ENCODE peak calls at places on chromosome 17, in eight cellular contexts. One of them, this sample, is unnamed.

GRCh38 chr17:57195790-57196460 is 60.4 kb upstream of the MSI2 start:
- DNase-seq in PC-3: no peak
- DNase-seq in hepatic stellate cell: no peak
- DNase-seq in AML-193: no peak
- DNase-seq in IMR-90: no peak
- DNase-seq in stimulated activated CD4-positive, alpha-beta T cell treated with anti-CD3 and anti-CD28 coated beads, TNF-alpha, amount 100 ng/mL, for 24 hours: no peak
- DNase-seq in activated T-helper 2 cell treated with anti-CD3 and anti-CD28 coated beads, Interferon-gamma antibody, Interleukin-2, Interleukin-4, amounts not matched to agents 10 μg/mL and 5 μg/mL and 100 μg/mL, durations not matched to agents 14 hours and 24 hours and 36 hours: no peak
- DNase-seq in NCI-H460: no peak
- DNase-seq in this sample: no peak

GRCh38 chr17:18954321-18954720 is 2.4 kb downstream of the SLC5A10 start:
- DNase-seq in IMR-90: no peak
- DNase-seq in AML-193: no peak
- DNase-seq in NCI-H460: no peak
- DNase-seq in stimulated activated CD4-positive, alpha-beta T cell treated with anti-CD3 and anti-CD28 coated beads, TNF-alpha, amount 100 ng/mL, for 24 hours: no peak
- DNase-seq in PC-3: no peak
- DNase-seq in hepatic stellate cell: no peak
- DNase-seq in activated T-helper 2 cell treated with anti-CD3 and anti-CD28 coated beads, Interferon-gamma antibody, Interleukin-2, Interleukin-4, amounts not matched to agents 10 μg/mL and 5 μg/mL and 100 μg/mL, durations not matched to agents 14 hours and 24 hours and 36 hours: no peak
- DNase-seq in this sample: no peak

GRCh38 chr17:77457572-77458201 is 316.9 kb downstream of the SEC14L1 start:
- DNase-seq in PC-3: no peak
- DNase-seq in AML-193: no peak
- DNase-seq in IMR-90: no peak
- DNase-seq in hepatic stellate cell: no peak
- DNase-seq in NCI-H460: no peak
- DNase-seq in activated T-helper 2 cell treated with anti-CD3 and anti-CD28 coated beads, Interferon-gamma antibody, Interleukin-2, Interleukin-4, amounts not matched to agents 10 μg/mL and 5 μg/mL and 100 μg/mL, durations not matched to agents 14 hours and 24 hours and 36 hours: no peak
- DNase-seq in stimulated activated CD4-positive, alpha-beta T cell treated with anti-CD3 and anti-CD28 coated beads, TNF-alpha, amount 100 ng/mL, for 24 hours: no peak
- DNase-seq in this sample: no peak

GRCh38 chr17:73138541-73139138 is 26.2 kb upstream of the SSTR2 start:
- DNase-seq in stimulated activated CD4-positive, alpha-beta T cell treated with anti-CD3 and anti-CD28 coated beads, TNF-alpha, amount 100 ng/mL, for 24 hours: no peak
- DNase-seq in activated T-helper 2 cell treated with anti-CD3 and anti-CD28 coated beads, Interferon-gamma antibody, Interleukin-2, Interleukin-4, amounts not matched to agents 10 μg/mL and 5 μg/mL and 100 μg/mL, durations not matched to agents 14 hours and 24 hours and 36 hours: no peak
- DNase-seq in IMR-90: no peak
- DNase-seq in hepatic stellate cell: no peak
- DNase-seq in AML-193: no peak
- DNase-seq in NCI-H460: no peak
- DNase-seq in PC-3: no peak
- DNase-seq in this sample: no peak

GRCh38 chr17:79985951-79986391 is 49.7 kb downstream of the TBC1D16 start:
- DNase-seq in PC-3: no peak
- DNase-seq in IMR-90: no peak
- DNase-seq in NCI-H460: no peak
- DNase-seq in stimulated activated CD4-positive, alpha-beta T cell treated with anti-CD3 and anti-CD28 coated beads, TNF-alpha, amount 100 ng/mL, for 24 hours: no peak
- DNase-seq in AML-193: no peak
- DNase-seq in hepatic stellate cell: no peak
- DNase-seq in activated T-helper 2 cell treated with anti-CD3 and anti-CD28 coated beads, Interferon-gamma antibody, Interleukin-2, Interleukin-4, amounts not matched to agents 10 μg/mL and 5 μg/mL and 100 μg/mL, durations not matched to agents 14 hours and 24 hours and 36 hours: no peak
- DNase-seq in this sample: no peak

GRCh38 chr17:48732688-48733629 is 4.4 kb upstream of the HOXB13 start:
- DNase-seq in activated T-helper 2 cell treated with anti-CD3 and anti-CD28 coated beads, Interferon-gamma antibody, Interleukin-2, Interleukin-4, amounts not matched to agents 10 μg/mL and 5 μg/mL and 100 μg/mL, durations not matched to agents 14 hours and 24 hours and 36 hours: no peak
- DNase-seq in IMR-90: no peak
- DNase-seq in PC-3: peak
- DNase-seq in hepatic stellate cell: no peak
- DNase-seq in AML-193: no peak
- DNase-seq in stimulated activated CD4-positive, alpha-beta T cell treated with anti-CD3 and anti-CD28 coated beads, TNF-alpha, amount 100 ng/mL, for 24 hours: no peak
- DNase-seq in NCI-H460: no peak
- DNase-seq in this sample: no peak

GRCh38 chr17:80984749-80985148 is 6.9 kb upstream of the CHMP6 start:
- DNase-seq in stimulated activated CD4-positive, alpha-beta T cell treated with anti-CD3 and anti-CD28 coated beads, TNF-alpha, amount 100 ng/mL, for 24 hours: no peak
- DNase-seq in PC-3: no peak
- DNase-seq in IMR-90: peak
- DNase-seq in AML-193: no peak
- DNase-seq in activated T-helper 2 cell treated with anti-CD3 and anti-CD28 coated beads, Interferon-gamma antibody, Interleukin-2, Interleukin-4, amounts not matched to agents 10 μg/mL and 5 μg/mL and 100 μg/mL, durations not matched to agents 14 hours and 24 hours and 36 hours: no peak
- DNase-seq in hepatic stellate cell: peak
- DNase-seq in NCI-H460: no peak
- DNase-seq in this sample: peak

GRCh38 chr17:7348478-7349242 is 3.3 kb upstream of the KCTD11 start:
- DNase-seq in activated T-helper 2 cell treated with anti-CD3 and anti-CD28 coated beads, Interferon-gamma antibody, Interleukin-2, Interleukin-4, amounts not matched to agents 10 μg/mL and 5 μg/mL and 100 μg/mL, durations not matched to agents 14 hours and 24 hours and 36 hours: no peak
- DNase-seq in hepatic stellate cell: no peak
- DNase-seq in NCI-H460: no peak
- DNase-seq in AML-193: no peak
- DNase-seq in IMR-90: peak
- DNase-seq in PC-3: no peak
- DNase-seq in stimulated activated CD4-positive, alpha-beta T cell treated with anti-CD3 and anti-CD28 coated beads, TNF-alpha, amount 100 ng/mL, for 24 hours: no peak
- DNase-seq in this sample: no peak

GRCh38 chr17:29778936-29779811 is 150.9 kb downstream of the SSH2 start:
- DNase-seq in PC-3: peak
- DNase-seq in hepatic stellate cell: peak
- DNase-seq in stimulated activated CD4-positive, alpha-beta T cell treated with anti-CD3 and anti-CD28 coated beads, TNF-alpha, amount 100 ng/mL, for 24 hours: peak
- DNase-seq in IMR-90: peak
- DNase-seq in activated T-helper 2 cell treated with anti-CD3 and anti-CD28 coated beads, Interferon-gamma antibody, Interleukin-2, Interleukin-4, amounts not matched to agents 10 μg/mL and 5 μg/mL and 100 μg/mL, durations not matched to agents 14 hours and 24 hours and 36 hours: peak
- DNase-seq in NCI-H460: peak
- DNase-seq in AML-193: peak
- DNase-seq in this sample: peak

GRCh38 chr17:67211742-67212141 is 33.3 kb downstream of the HELZ start:
- DNase-seq in stimulated activated CD4-positive, alpha-beta T cell treated with anti-CD3 and anti-CD28 coated beads, TNF-alpha, amount 100 ng/mL, for 24 hours: no peak
- DNase-seq in IMR-90: peak
- DNase-seq in NCI-H460: no peak
- DNase-seq in AML-193: peak
- DNase-seq in hepatic stellate cell: no peak
- DNase-seq in PC-3: no peak
- DNase-seq in activated T-helper 2 cell treated with anti-CD3 and anti-CD28 coated beads, Interferon-gamma antibody, Interleukin-2, Interleukin-4, amounts not matched to agents 10 μg/mL and 5 μg/mL and 100 μg/mL, durations not matched to agents 14 hours and 24 hours and 36 hours: no peak
- DNase-seq in this sample: no peak

GRCh38 chr17:34365340-34365739 is 2.3 kb upstream of the CCL1 start:
- DNase-seq in hepatic stellate cell: no peak
- DNase-seq in NCI-H460: no peak
- DNase-seq in PC-3: no peak
- DNase-seq in AML-193: peak
- DNase-seq in IMR-90: no peak
- DNase-seq in activated T-helper 2 cell treated with anti-CD3 and anti-CD28 coated beads, Interferon-gamma antibody, Interleukin-2, Interleukin-4, amounts not matched to agents 10 μg/mL and 5 μg/mL and 100 μg/mL, durations not matched to agents 14 hours and 24 hours and 36 hours: no peak
- DNase-seq in stimulated activated CD4-positive, alpha-beta T cell treated with anti-CD3 and anti-CD28 coated beads, TNF-alpha, amount 100 ng/mL, for 24 hours: no peak
- DNase-seq in this sample: no peak

GRCh38 chr17:38324732-38325131 is 19.0 kb downstream of the GPR179 start:
- DNase-seq in NCI-H460: no peak
- DNase-seq in PC-3: no peak
- DNase-seq in activated T-helper 2 cell treated with anti-CD3 and anti-CD28 coated beads, Interferon-gamma antibody, Interleukin-2, Interleukin-4, amounts not matched to agents 10 μg/mL and 5 μg/mL and 100 μg/mL, durations not matched to agents 14 hours and 24 hours and 36 hours: no peak
- DNase-seq in IMR-90: no peak
- DNase-seq in stimulated activated CD4-positive, alpha-beta T cell treated with anti-CD3 and anti-CD28 coated beads, TNF-alpha, amount 100 ng/mL, for 24 hours: no peak
- DNase-seq in hepatic stellate cell: no peak
- DNase-seq in AML-193: no peak
- DNase-seq in this sample: no peak

GRCh38 chr17:14688134-14688533 is 387.3 kb downstream of the HS3ST3B1 start:
- DNase-seq in activated T-helper 2 cell treated with anti-CD3 and anti-CD28 coated beads, Interferon-gamma antibody, Interleukin-2, Interleukin-4, amounts not matched to agents 10 μg/mL and 5 μg/mL and 100 μg/mL, durations not matched to agents 14 hours and 24 hours and 36 hours: no peak
- DNase-seq in PC-3: peak
- DNase-seq in stimulated activated CD4-positive, alpha-beta T cell treated with anti-CD3 and anti-CD28 coated beads, TNF-alpha, amount 100 ng/mL, for 24 hours: no peak
- DNase-seq in AML-193: no peak
- DNase-seq in IMR-90: no peak
- DNase-seq in NCI-H460: no peak
- DNase-seq in hepatic stellate cell: no peak
- DNase-seq in this sample: peak

GRCh38 chr17:44533533-44534246 is 23.6 kb upstream of the FZD2 start:
- DNase-seq in hepatic stellate cell: peak
- DNase-seq in NCI-H460: peak
- DNase-seq in AML-193: peak
- DNase-seq in activated T-helper 2 cell treated with anti-CD3 and anti-CD28 coated beads, Interferon-gamma antibody, Interleukin-2, Interleukin-4, amounts not matched to agents 10 μg/mL and 5 μg/mL and 100 μg/mL, durations not matched to agents 14 hours and 24 hours and 36 hours: peak
- DNase-seq in PC-3: peak
- DNase-seq in IMR-90: peak
- DNase-seq in stimulated activated CD4-positive, alpha-beta T cell treated with anti-CD3 and anti-CD28 coated beads, TNF-alpha, amount 100 ng/mL, for 24 hours: peak
- DNase-seq in this sample: peak

GRCh38 chr17:50079334-50080095 is 15.6 kb upstream of the PDK2 start:
- DNase-seq in IMR-90: no peak
- DNase-seq in activated T-helper 2 cell treated with anti-CD3 and anti-CD28 coated beads, Interferon-gamma antibody, Interleukin-2, Interleukin-4, amounts not matched to agents 10 μg/mL and 5 μg/mL and 100 μg/mL, durations not matched to agents 14 hours and 24 hours and 36 hours: no peak
- DNase-seq in AML-193: no peak
- DNase-seq in PC-3: peak
- DNase-seq in stimulated activated CD4-positive, alpha-beta T cell treated with anti-CD3 and anti-CD28 coated beads, TNF-alpha, amount 100 ng/mL, for 24 hours: no peak
- DNase-seq in NCI-H460: no peak
- DNase-seq in hepatic stellate cell: peak
- DNase-seq in this sample: peak

GRCh38 chr17:13583996-13584700 is 17.6 kb downstream of the HS3ST3A1 start:
- DNase-seq in AML-193: no peak
- DNase-seq in IMR-90: no peak
- DNase-seq in activated T-helper 2 cell treated with anti-CD3 and anti-CD28 coated beads, Interferon-gamma antibody, Interleukin-2, Interleukin-4, amounts not matched to agents 10 μg/mL and 5 μg/mL and 100 μg/mL, durations not matched to agents 14 hours and 24 hours and 36 hours: no peak
- DNase-seq in stimulated activated CD4-positive, alpha-beta T cell treated with anti-CD3 and anti-CD28 coated beads, TNF-alpha, amount 100 ng/mL, for 24 hours: no peak
- DNase-seq in hepatic stellate cell: no peak
- DNase-seq in PC-3: no peak
- DNase-seq in NCI-H460: no peak
- DNase-seq in this sample: no peak

GRCh38 chr17:14355556-14355955 is 54.7 kb downstream of the HS3ST3B1 start:
- DNase-seq in AML-193: no peak
- DNase-seq in hepatic stellate cell: no peak
- DNase-seq in IMR-90: no peak
- DNase-seq in activated T-helper 2 cell treated with anti-CD3 and anti-CD28 coated beads, Interferon-gamma antibody, Interleukin-2, Interleukin-4, amounts not matched to agents 10 μg/mL and 5 μg/mL and 100 μg/mL, durations not matched to agents 14 hours and 24 hours and 36 hours: no peak
- DNase-seq in PC-3: no peak
- DNase-seq in stimulated activated CD4-positive, alpha-beta T cell treated with anti-CD3 and anti-CD28 coated beads, TNF-alpha, amount 100 ng/mL, for 24 hours: no peak
- DNase-seq in NCI-H460: no peak
- DNase-seq in this sample: no peak

GRCh38 chr17:13337864-13338371 is 263.8 kb downstream of the HS3ST3A1 start:
- DNase-seq in IMR-90: peak
- DNase-seq in PC-3: peak
- DNase-seq in AML-193: peak
- DNase-seq in activated T-helper 2 cell treated with anti-CD3 and anti-CD28 coated beads, Interferon-gamma antibody, Interleukin-2, Interleukin-4, amounts not matched to agents 10 μg/mL and 5 μg/mL and 100 μg/mL, durations not matched to agents 14 hours and 24 hours and 36 hours: no peak
- DNase-seq in NCI-H460: peak
- DNase-seq in hepatic stellate cell: peak
- DNase-seq in stimulated activated CD4-positive, alpha-beta T cell treated with anti-CD3 and anti-CD28 coated beads, TNF-alpha, amount 100 ng/mL, for 24 hours: no peak
- DNase-seq in this sample: peak

GRCh38 chr17:64084086-64084939 is 45.6 kb downstream of the ERN1 start:
- DNase-seq in NCI-H460: peak
- DNase-seq in AML-193: no peak
- DNase-seq in IMR-90: peak
- DNase-seq in activated T-helper 2 cell treated with anti-CD3 and anti-CD28 coated beads, Interferon-gamma antibody, Interleukin-2, Interleukin-4, amounts not matched to agents 10 μg/mL and 5 μg/mL and 100 μg/mL, durations not matched to agents 14 hours and 24 hours and 36 hours: no peak
- DNase-seq in PC-3: peak
- DNase-seq in stimulated activated CD4-positive, alpha-beta T cell treated with anti-CD3 and anti-CD28 coated beads, TNF-alpha, amount 100 ng/mL, for 24 hours: no peak
- DNase-seq in hepatic stellate cell: no peak
- DNase-seq in this sample: peak

GRCh38 chr17:52477824-52478614 is 319.5 kb upstream of the CA10 start:
- DNase-seq in NCI-H460: no peak
- DNase-seq in activated T-helper 2 cell treated with anti-CD3 and anti-CD28 coated beads, Interferon-gamma antibody, Interleukin-2, Interleukin-4, amounts not matched to agents 10 μg/mL and 5 μg/mL and 100 μg/mL, durations not matched to agents 14 hours and 24 hours and 36 hours: no peak
- DNase-seq in PC-3: no peak
- DNase-seq in stimulated activated CD4-positive, alpha-beta T cell treated with anti-CD3 and anti-CD28 coated beads, TNF-alpha, amount 100 ng/mL, for 24 hours: no peak
- DNase-seq in AML-193: no peak
- DNase-seq in hepatic stellate cell: no peak
- DNase-seq in IMR-90: no peak
- DNase-seq in this sample: no peak

GRCh38 chr17:10837987-10838386 is at the start of gene PIRT:
- DNase-seq in NCI-H460: no peak
- DNase-seq in PC-3: no peak
- DNase-seq in stimulated activated CD4-positive, alpha-beta T cell treated with anti-CD3 and anti-CD28 coated beads, TNF-alpha, amount 100 ng/mL, for 24 hours: no peak
- DNase-seq in hepatic stellate cell: no peak
- DNase-seq in IMR-90: no peak
- DNase-seq in AML-193: no peak
- DNase-seq in activated T-helper 2 cell treated with anti-CD3 and anti-CD28 coated beads, Interferon-gamma antibody, Interleukin-2, Interleukin-4, amounts not matched to agents 10 μg/mL and 5 μg/mL and 100 μg/mL, durations not matched to agents 14 hours and 24 hours and 36 hours: no peak
- DNase-seq in this sample: no peak

GRCh38 chr17:28760987-28761562 is 17.3 kb downstream of the TRAF4 start:
- DNase-seq in activated T-helper 2 cell treated with anti-CD3 and anti-CD28 coated beads, Interferon-gamma antibody, Interleukin-2, Interleukin-4, amounts not matched to agents 10 μg/mL and 5 μg/mL and 100 μg/mL, durations not matched to agents 14 hours and 24 hours and 36 hours: no peak
- DNase-seq in hepatic stellate cell: peak
- DNase-seq in IMR-90: peak
- DNase-seq in AML-193: peak
- DNase-seq in stimulated activated CD4-positive, alpha-beta T cell treated with anti-CD3 and anti-CD28 coated beads, TNF-alpha, amount 100 ng/mL, for 24 hours: no peak
- DNase-seq in PC-3: peak
- DNase-seq in NCI-H460: no peak
- DNase-seq in this sample: no peak

GRCh38 chr17:40346768-40347154 is 17.8 kb downstream of the GJD3 start:
- DNase-seq in AML-193: no peak
- DNase-seq in activated T-helper 2 cell treated with anti-CD3 and anti-CD28 coated beads, Interferon-gamma antibody, Interleukin-2, Interleukin-4, amounts not matched to agents 10 μg/mL and 5 μg/mL and 100 μg/mL, durations not matched to agents 14 hours and 24 hours and 36 hours: no peak
- DNase-seq in stimulated activated CD4-positive, alpha-beta T cell treated with anti-CD3 and anti-CD28 coated beads, TNF-alpha, amount 100 ng/mL, for 24 hours: no peak
- DNase-seq in NCI-H460: no peak
- DNase-seq in PC-3: no peak
- DNase-seq in hepatic stellate cell: no peak
- DNase-seq in IMR-90: no peak
- DNase-seq in this sample: no peak

GRCh38 chr17:61221597-61222471 is 177.8 kb upstream of the TBX2 start:
- DNase-seq in stimulated activated CD4-positive, alpha-beta T cell treated with anti-CD3 and anti-CD28 coated beads, TNF-alpha, amount 100 ng/mL, for 24 hours: no peak
- DNase-seq in NCI-H460: no peak
- DNase-seq in AML-193: peak
- DNase-seq in activated T-helper 2 cell treated with anti-CD3 and anti-CD28 coated beads, Interferon-gamma antibody, Interleukin-2, Interleukin-4, amounts not matched to agents 10 μg/mL and 5 μg/mL and 100 μg/mL, durations not matched to agents 14 hours and 24 hours and 36 hours: peak
- DNase-seq in IMR-90: peak
- DNase-seq in hepatic stellate cell: no peak
- DNase-seq in PC-3: no peak
- DNase-seq in this sample: no peak

GRCh38 chr17:68015081-68015723 is 18.9 kb upstream of the C17orf58 start:
- DNase-seq in PC-3: no peak
- DNase-seq in AML-193: no peak
- DNase-seq in activated T-helper 2 cell treated with anti-CD3 and anti-CD28 coated beads, Interferon-gamma antibody, Interleukin-2, Interleukin-4, amounts not matched to agents 10 μg/mL and 5 μg/mL and 100 μg/mL, durations not matched to agents 14 hours and 24 hours and 36 hours: no peak
- DNase-seq in IMR-90: no peak
- DNase-seq in stimulated activated CD4-positive, alpha-beta T cell treated with anti-CD3 and anti-CD28 coated beads, TNF-alpha, amount 100 ng/mL, for 24 hours: no peak
- DNase-seq in NCI-H460: no peak
- DNase-seq in hepatic stellate cell: no peak
- DNase-seq in this sample: no peak

GRCh38 chr17:72477529-72477928 is 356.7 kb downstream of the SOX9 start:
- DNase-seq in IMR-90: no peak
- DNase-seq in NCI-H460: no peak
- DNase-seq in stimulated activated CD4-positive, alpha-beta T cell treated with anti-CD3 and anti-CD28 coated beads, TNF-alpha, amount 100 ng/mL, for 24 hours: no peak
- DNase-seq in PC-3: peak
- DNase-seq in hepatic stellate cell: no peak
- DNase-seq in activated T-helper 2 cell treated with anti-CD3 and anti-CD28 coated beads, Interferon-gamma antibody, Interleukin-2, Interleukin-4, amounts not matched to agents 10 μg/mL and 5 μg/mL and 100 μg/mL, durations not matched to agents 14 hours and 24 hours and 36 hours: no peak
- DNase-seq in AML-193: no peak
- DNase-seq in this sample: no peak

GRCh38 chr17:73020110-73020509 is 72.4 kb downstream of the SLC39A11 start:
- DNase-seq in activated T-helper 2 cell treated with anti-CD3 and anti-CD28 coated beads, Interferon-gamma antibody, Interleukin-2, Interleukin-4, amounts not matched to agents 10 μg/mL and 5 μg/mL and 100 μg/mL, durations not matched to agents 14 hours and 24 hours and 36 hours: no peak
- DNase-seq in NCI-H460: no peak
- DNase-seq in hepatic stellate cell: no peak
- DNase-seq in stimulated activated CD4-positive, alpha-beta T cell treated with anti-CD3 and anti-CD28 coated beads, TNF-alpha, amount 100 ng/mL, for 24 hours: no peak
- DNase-seq in IMR-90: no peak
- DNase-seq in AML-193: no peak
- DNase-seq in PC-3: no peak
- DNase-seq in this sample: no peak

GRCh38 chr17:57803026-57803425 is 46.8 kb downstream of the MRPS23 start:
- DNase-seq in PC-3: no peak
- DNase-seq in hepatic stellate cell: no peak
- DNase-seq in activated T-helper 2 cell treated with anti-CD3 and anti-CD28 coated beads, Interferon-gamma antibody, Interleukin-2, Interleukin-4, amounts not matched to agents 10 μg/mL and 5 μg/mL and 100 μg/mL, durations not matched to agents 14 hours and 24 hours and 36 hours: no peak
- DNase-seq in AML-193: no peak
- DNase-seq in NCI-H460: no peak
- DNase-seq in stimulated activated CD4-positive, alpha-beta T cell treated with anti-CD3 and anti-CD28 coated beads, TNF-alpha, amount 100 ng/mL, for 24 hours: no peak
- DNase-seq in IMR-90: no peak
- DNase-seq in this sample: no peak

GRCh38 chr17:161481-161880 is 20.0 kb downstream of the DOC2B start:
- DNase-seq in PC-3: no peak
- DNase-seq in AML-193: no peak
- DNase-seq in activated T-helper 2 cell treated with anti-CD3 and anti-CD28 coated beads, Interferon-gamma antibody, Interleukin-2, Interleukin-4, amounts not matched to agents 10 μg/mL and 5 μg/mL and 100 μg/mL, durations not matched to agents 14 hours and 24 hours and 36 hours: no peak
- DNase-seq in IMR-90: no peak
- DNase-seq in hepatic stellate cell: no peak
- DNase-seq in stimulated activated CD4-positive, alpha-beta T cell treated with anti-CD3 and anti-CD28 coated beads, TNF-alpha, amount 100 ng/mL, for 24 hours: no peak
- DNase-seq in NCI-H460: no peak
- DNase-seq in this sample: no peak

GRCh38 chr17:40450175-40450574 is 6.9 kb downstream of the IGFBP4 start:
- DNase-seq in IMR-90: peak
- DNase-seq in NCI-H460: peak
- DNase-seq in stimulated activated CD4-positive, alpha-beta T cell treated with anti-CD3 and anti-CD28 coated beads, TNF-alpha, amount 100 ng/mL, for 24 hours: no peak
- DNase-seq in hepatic stellate cell: no peak
- DNase-seq in activated T-helper 2 cell treated with anti-CD3 and anti-CD28 coated beads, Interferon-gamma antibody, Interleukin-2, Interleukin-4, amounts not matched to agents 10 μg/mL and 5 μg/mL and 100 μg/mL, durations not matched to agents 14 hours and 24 hours and 36 hours: no peak
- DNase-seq in AML-193: peak
- DNase-seq in PC-3: peak
- DNase-seq in this sample: peak

GRCh38 chr17:75428775-75429469 is 23.4 kb upstream of the GRB2 start:
- DNase-seq in PC-3: peak
- DNase-seq in AML-193: no peak
- DNase-seq in IMR-90: peak
- DNase-seq in hepatic stellate cell: peak
- DNase-seq in activated T-helper 2 cell treated with anti-CD3 and anti-CD28 coated beads, Interferon-gamma antibody, Interleukin-2, Interleukin-4, amounts not matched to agents 10 μg/mL and 5 μg/mL and 100 μg/mL, durations not matched to agents 14 hours and 24 hours and 36 hours: no peak
- DNase-seq in stimulated activated CD4-positive, alpha-beta T cell treated with anti-CD3 and anti-CD28 coated beads, TNF-alpha, amount 100 ng/mL, for 24 hours: no peak
- DNase-seq in NCI-H460: peak
- DNase-seq in this sample: peak

GRCh38 chr17:34852614-34853013 is 108.6 kb downstream of the CCT6B start:
- DNase-seq in AML-193: no peak
- DNase-seq in PC-3: no peak
- DNase-seq in NCI-H460: no peak
- DNase-seq in IMR-90: no peak
- DNase-seq in activated T-helper 2 cell treated with anti-CD3 and anti-CD28 coated beads, Interferon-gamma antibody, Interleukin-2, Interleukin-4, amounts not matched to agents 10 μg/mL and 5 μg/mL and 100 μg/mL, durations not matched to agents 14 hours and 24 hours and 36 hours: no peak
- DNase-seq in hepatic stellate cell: no peak
- DNase-seq in stimulated activated CD4-positive, alpha-beta T cell treated with anti-CD3 and anti-CD28 coated beads, TNF-alpha, amount 100 ng/mL, for 24 hours: no peak
- DNase-seq in this sample: peak

GRCh38 chr17:67696347-67696746 is 21.4 kb upstream of the NOL11 start:
- DNase-seq in IMR-90: peak
- DNase-seq in PC-3: no peak
- DNase-seq in NCI-H460: no peak
- DNase-seq in stimulated activated CD4-positive, alpha-beta T cell treated with anti-CD3 and anti-CD28 coated beads, TNF-alpha, amount 100 ng/mL, for 24 hours: no peak
- DNase-seq in activated T-helper 2 cell treated with anti-CD3 and anti-CD28 coated beads, Interferon-gamma antibody, Interleukin-2, Interleukin-4, amounts not matched to agents 10 μg/mL and 5 μg/mL and 100 μg/mL, durations not matched to agents 14 hours and 24 hours and 36 hours: no peak
- DNase-seq in hepatic stellate cell: no peak
- DNase-seq in AML-193: no peak
- DNase-seq in this sample: no peak

GRCh38 chr17:8126306-8127066 is 2.6 kb upstream of the HES7 start:
- DNase-seq in IMR-90: peak
- DNase-seq in PC-3: peak
- DNase-seq in NCI-H460: no peak
- DNase-seq in stimulated activated CD4-positive, alpha-beta T cell treated with anti-CD3 and anti-CD28 coated beads, TNF-alpha, amount 100 ng/mL, for 24 hours: no peak
- DNase-seq in activated T-helper 2 cell treated with anti-CD3 and anti-CD28 coated beads, Interferon-gamma antibody, Interleukin-2, Interleukin-4, amounts not matched to agents 10 μg/mL and 5 μg/mL and 100 μg/mL, durations not matched to agents 14 hours and 24 hours and 36 hours: peak
- DNase-seq in hepatic stellate cell: peak
- DNase-seq in AML-193: no peak
- DNase-seq in this sample: peak